ENCODE peak calls at places on chromosome 3, in nine cellular contexts. F, J, P, G, D, K, Q, W and B are unnamed samples.

GRCh38 chr3:45131201-45131600 is 15.0 kb downstream of the CDCP1 start:
- DNase-seq in J (no peak), P (no peak), K (no peak), F (no peak), Q (peak), D (no peak), G (no peak), W (no peak), B (no peak)

GRCh38 chr3:143352031-143352623 is 232.6 kb downstream of the CHST2 start:
- DNase-seq in J (no peak), G (no peak), D (peak), K (no peak), Q (no peak), F (no peak), W (no peak), P (no peak), B (no peak)

GRCh38 chr3:55984631-55985030 is 483.6 kb downstream of the ERC2 start:
- DNase-seq in K (no peak), F (no peak), G (no peak), P (no peak), D (no peak), Q (no peak), W (no peak), J (no peak), B (no peak)

GRCh38 chr3:123489400-123490004 is 40.6 kb upstream of the ADCY5 start:
- DNase-seq in G (no peak), D (peak), K (peak), J (peak), F (peak), Q (peak), W (peak), P (peak), B (peak)

GRCh38 chr3:89238836-89239235 is 131.4 kb downstream of the EPHA3 start:
- DNase-seq in K (no peak), J (no peak), W (no peak), P (no peak), G (no peak), D (no peak), F (no peak), Q (peak), B (no peak)

GRCh38 chr3:152270145-152270870 is 1.6 kb downstream of the MBNL1 start:
- DNase-seq in Q (peak), D (no peak), W (no peak), K (no peak), P (no peak), F (no peak), G (no peak), J (no peak), B (no peak)

GRCh38 chr3:192515661-192516040 is 211.7 kb downstream of the FGF12 start:
- DNase-seq in Q (no peak), F (no peak), K (no peak), P (no peak), J (no peak), W (no peak), G (no peak), D (no peak), B (no peak)

GRCh38 chr3:52218953-52219650 is 6.3 kb downstream of the TLR9 start:
- DNase-seq in K (no peak), F (peak), D (no peak), P (no peak), J (no peak), W (no peak), G (peak), Q (no peak), B (no peak)

GRCh38 chr3:122403489-122403888 is 12.4 kb downstream of the WDR5B start:
- DNase-seq in G (no peak), W (no peak), K (no peak), P (no peak), F (no peak), J (no peak), Q (no peak), D (no peak), B (no peak)

GRCh38 chr3:126364731-126365301 is 7.6 kb upstream of the KLF15 start:
- DNase-seq in F (no peak), K (no peak), D (no peak), P (no peak), Q (no peak), W (no peak), J (no peak), G (peak), B (no peak)

GRCh38 chr3:23422511-23422851 is 219.4 kb downstream of the UBE2E2 start:
- DNase-seq in D (no peak), Q (no peak), P (no peak), G (no peak), K (no peak), W (no peak), J (no peak), F (no peak), B (no peak)

GRCh38 chr3:142027713-142028112 is 121.6 kb downstream of the TFDP2 start:
- DNase-seq in G (no peak), F (no peak), W (no peak), P (no peak), J (no peak), Q (peak), D (peak), K (no peak), B (no peak)

GRCh38 chr3:42688487-42689420 is 3.4 kb downstream of the KLHL40 start:
- DNase-seq in Q (no peak), W (no peak), P (peak), D (no peak), F (no peak), G (peak), J (no peak), K (no peak), B (no peak)

GRCh38 chr3:192875971-192876565 is 41.6 kb downstream of the MB21D2 start:
- DNase-seq in F (no peak), J (no peak), D (no peak), Q (peak), K (no peak), G (no peak), P (no peak), W (no peak), B (no peak)

GRCh38 chr3:9902372-9903237 is at the start of gene IL17RE:
- DNase-seq in D (peak), K (no peak), Q (no peak), G (peak), F (no peak), J (no peak), W (no peak), P (no peak), B (no peak)
- H3K27ac ChIP-seq in D (no peak), K (no peak), Q (no peak), G (peak), F (no peak), J (peak), W (no peak), P (no peak), B (no peak)

DNA sequence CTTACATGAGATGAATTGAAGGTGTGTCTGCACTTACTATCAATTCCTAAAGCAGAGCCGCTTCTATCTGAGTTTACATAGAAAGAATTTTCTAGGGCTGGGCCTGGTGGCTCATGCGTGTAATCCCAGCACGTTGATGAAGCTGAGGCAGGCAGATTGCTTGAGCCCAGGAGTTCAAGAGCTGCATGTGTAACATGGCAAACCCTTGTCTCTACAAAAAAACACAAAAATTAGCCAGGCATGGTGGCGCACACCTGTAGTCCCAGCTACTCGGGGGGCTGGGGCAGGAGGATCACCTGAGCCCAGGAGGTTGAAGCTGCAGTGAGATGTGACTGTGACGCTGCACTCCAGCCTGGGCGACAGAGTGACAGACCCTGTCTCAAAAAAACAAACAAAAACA is 18.1 kb upstream of the ATP13A3 start:
- DNase-seq in W (no peak), J (no peak), G (no peak), F (no peak), Q (no peak), P (no peak), K (no peak), D (no peak), B (no peak)
- H3K27ac ChIP-seq in W (no peak), J (no peak), G (no peak), F (no peak), Q (no peak), P (no peak), K (no peak), D (no peak), B (no peak)

GRCh38 chr3:12842469-12842868 is 1.1 kb upstream of the RPL32 start:
- DNase-seq in W (no peak), Q (no peak), K (no peak), D (no peak), P (no peak), G (no peak), F (no peak), J (no peak), B (no peak)
- H3K27ac ChIP-seq in W (no peak), Q (no peak), K (no peak), D (no peak), P (no peak), G (no peak), F (no peak), J (no peak), B (no peak)

GRCh38 chr3:16462679-16463078 is 50.8 kb downstream of the RFTN1 start:
- DNase-seq in G (no peak), Q (no peak), W (no peak), D (no peak), P (no peak), J (no peak), F (no peak), K (no peak), B (no peak)
- H3K27ac ChIP-seq in G (no peak), Q (no peak), W (no peak), D (no peak), P (no peak), J (peak), F (no peak), K (peak), B (no peak)

DNA sequence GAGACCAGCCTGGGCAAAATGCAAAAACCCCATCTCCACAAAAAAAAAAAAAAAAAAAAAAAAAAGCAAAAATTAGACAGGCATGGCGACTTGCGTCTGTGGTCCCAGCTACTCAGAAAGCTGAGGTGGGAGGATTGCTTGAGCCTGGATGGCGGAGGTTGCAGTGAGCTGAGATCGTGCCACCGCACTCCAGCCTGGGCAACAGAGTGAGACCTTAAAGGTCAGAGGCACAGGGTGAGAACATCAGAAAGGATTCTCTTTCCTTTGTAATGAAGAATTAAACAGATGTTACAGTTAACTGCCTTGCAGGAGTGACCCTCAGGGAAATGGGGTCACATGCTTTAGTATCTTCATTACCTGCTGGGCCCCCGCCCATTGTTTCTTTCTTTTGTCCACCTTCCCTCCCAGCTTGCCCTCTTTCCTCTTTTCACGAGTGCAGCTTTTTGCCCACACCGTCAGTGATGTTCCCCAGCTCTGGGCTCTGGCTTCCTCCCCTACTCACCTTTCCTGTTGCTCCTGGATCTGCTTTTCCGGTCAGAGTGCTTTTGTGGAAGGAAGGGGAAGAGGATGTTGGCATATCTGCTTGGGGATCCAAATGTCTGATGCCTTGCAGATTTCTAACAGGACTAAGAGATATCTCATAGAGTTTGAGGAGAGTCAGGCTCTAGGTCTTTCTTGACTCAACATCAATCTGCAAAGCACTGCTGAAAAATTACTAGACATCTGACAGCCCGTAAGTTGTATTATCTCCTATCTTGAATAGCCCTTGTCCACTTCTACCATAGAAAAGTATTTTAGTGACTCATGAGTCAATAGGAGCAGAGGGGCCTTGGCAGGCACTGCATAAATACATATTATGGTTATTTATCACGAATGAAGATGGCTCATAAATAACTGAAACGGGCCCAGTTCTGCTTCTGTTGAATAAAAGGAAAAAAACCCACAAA is 35.6 kb upstream of the NDUFB4 start:
- DNase-seq in W (no peak), D (peak), J (no peak), G (no peak), F (no peak), P (no peak), K (no peak), Q (no peak), B (no peak)
- H3K27ac ChIP-seq in W (peak), D (peak), J (no peak), G (no peak), F (peak), P (peak), K (no peak), Q (no peak), B (no peak)

GRCh38 chr3:46934067-46934466 is 42.5 kb downstream of the CCDC12 start:
- DNase-seq in W (no peak), D (no peak), Q (no peak), G (no peak), K (no peak), J (no peak), P (peak), F (no peak), B (no peak)
- H3K27ac ChIP-seq in W (peak), D (no peak), Q (peak), G (peak), K (no peak), J (no peak), P (peak), F (peak), B (no peak)

GRCh38 chr3:64546856-64547255 is 140.9 kb downstream of the ADAMTS9 start:
- DNase-seq in J (no peak), W (no peak), D (no peak), G (no peak), F (no peak), P (no peak), Q (no peak), K (no peak), B (no peak)
- H3K27ac ChIP-seq in J (no peak), W (no peak), D (no peak), G (no peak), F (no peak), P (peak), Q (no peak), K (no peak), B (no peak)

DNA sequence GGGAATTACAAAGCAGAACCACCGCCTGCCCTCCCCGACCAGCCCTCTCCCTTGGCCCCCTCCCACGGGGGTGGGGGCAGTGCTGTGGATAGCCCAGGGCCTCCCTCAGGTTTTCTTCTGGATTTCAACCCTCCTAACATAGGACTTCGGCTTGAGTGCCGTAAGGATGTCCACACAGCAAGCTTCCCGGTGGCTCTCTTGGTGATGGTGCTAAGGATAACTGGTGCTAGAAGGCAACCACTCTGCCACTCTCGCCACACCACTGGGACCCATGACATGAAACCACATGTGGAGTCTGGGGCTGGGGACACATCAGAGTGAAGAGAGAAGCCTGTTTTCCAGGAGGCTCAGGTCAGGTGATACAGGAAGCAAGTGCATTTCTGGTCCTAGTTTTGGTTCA is 35.4 kb downstream of the SCN5A start:
- DNase-seq in G (peak), F (no peak), Q (no peak), K (no peak), W (no peak), P (peak), D (no peak), J (no peak), B (no peak)
- H3K27ac ChIP-seq in G (no peak), F (no peak), Q (no peak), K (no peak), W (no peak), P (no peak), D (no peak), J (no peak), B (no peak)

DNA sequence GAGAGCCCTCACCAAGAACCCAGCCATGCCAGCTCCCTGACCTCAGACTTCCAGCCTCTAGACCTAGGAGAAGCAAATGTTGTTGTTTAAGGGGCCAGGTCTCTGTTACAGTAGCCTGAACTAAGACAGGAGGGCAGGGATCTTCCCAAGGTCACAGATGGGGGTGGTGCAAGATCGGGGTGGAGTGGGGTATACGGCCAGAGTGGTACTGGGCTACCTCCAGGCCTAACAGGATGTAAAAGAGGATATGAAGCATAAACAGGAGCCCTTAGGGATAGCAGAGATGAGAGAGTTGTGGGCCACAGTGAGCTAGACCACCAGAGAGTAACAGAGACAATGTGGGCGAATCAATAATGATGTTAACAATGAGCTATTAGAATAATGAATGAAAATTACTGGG is 82.9 kb downstream of the TOP2B start:
- DNase-seq in Q (no peak), G (no peak), K (no peak), W (no peak), P (no peak), D (no peak), J (no peak), F (no peak), B (no peak)
- H3K27ac ChIP-seq in Q (peak), G (no peak), K (no peak), W (no peak), P (no peak), D (no peak), J (no peak), F (no peak), B (no peak)